ENCODE peak calls at places on chromosome 12, in six cellular contexts. One of them, this sample, is unnamed.

GRCh38 chr12:118650586-118650960 is 274.2 kb downstream of the SUDS3 start:
- DNase-seq in heart right ventricle: no peak
- DNase-seq in GM23248: no peak
- DNase-seq in astrocyte of the cerebellum: no peak
- DNase-seq in fibroblast of mammary gland: no peak
- DNase-seq in A549: no peak
- DNase-seq in this sample: no peak

GRCh38 chr12:83168756-83169155 is 482.1 kb downstream of the TMTC2 start:
- DNase-seq in GM23248: no peak
- DNase-seq in A549: no peak
- DNase-seq in heart right ventricle: no peak
- DNase-seq in astrocyte of the cerebellum: no peak
- DNase-seq in fibroblast of mammary gland: no peak
- DNase-seq in this sample: no peak

GRCh38 chr12:100576311-100577036 is 3.0 kb downstream of the GAS2L3 start:
- DNase-seq in fibroblast of mammary gland: peak
- DNase-seq in heart right ventricle: no peak
- DNase-seq in astrocyte of the cerebellum: peak
- DNase-seq in A549: peak
- DNase-seq in GM23248: peak
- DNase-seq in this sample: no peak

GRCh38 chr12:112998997-112999767 is 20.9 kb downstream of the OAS2 start:
- DNase-seq in A549: no peak
- DNase-seq in GM23248: no peak
- DNase-seq in fibroblast of mammary gland: no peak
- DNase-seq in astrocyte of the cerebellum: no peak
- DNase-seq in heart right ventricle: no peak
- DNase-seq in this sample: no peak

GRCh38 chr12:89461649-89462612 is 62.7 kb downstream of the GALNT4 start:
- DNase-seq in A549: peak
- DNase-seq in astrocyte of the cerebellum: peak
- DNase-seq in GM23248: peak
- DNase-seq in fibroblast of mammary gland: peak
- DNase-seq in heart right ventricle: no peak
- DNase-seq in this sample: no peak

GRCh38 chr12:28583771-28584261 is 393.6 kb downstream of the CCDC91 start:
- DNase-seq in astrocyte of the cerebellum: peak
- DNase-seq in heart right ventricle: no peak
- DNase-seq in fibroblast of mammary gland: peak
- DNase-seq in A549: no peak
- DNase-seq in GM23248: peak
- DNase-seq in this sample: peak

GRCh38 chr12:113479578-113480335 is 8.1 kb upstream of the LHX5 start:
- DNase-seq in fibroblast of mammary gland: peak
- DNase-seq in GM23248: peak
- DNase-seq in astrocyte of the cerebellum: peak
- DNase-seq in A549: no peak
- DNase-seq in heart right ventricle: peak
- DNase-seq in this sample: peak

GRCh38 chr12:118436002-118436724 is 59.8 kb downstream of the SUDS3 start:
- DNase-seq in heart right ventricle: no peak
- DNase-seq in A549: no peak
- DNase-seq in astrocyte of the cerebellum: no peak
- DNase-seq in GM23248: peak
- DNase-seq in fibroblast of mammary gland: no peak
- DNase-seq in this sample: peak

GRCh38 chr12:76530531-76530930 is 29.0 kb downstream of the OSBPL8 start:
- DNase-seq in astrocyte of the cerebellum: no peak
- DNase-seq in GM23248: no peak
- DNase-seq in A549: no peak
- DNase-seq in fibroblast of mammary gland: no peak
- DNase-seq in heart right ventricle: no peak
- DNase-seq in this sample: no peak

GRCh38 chr12:89153341-89153740 is 199.0 kb downstream of the DUSP6 start:
- DNase-seq in astrocyte of the cerebellum: no peak
- DNase-seq in A549: no peak
- DNase-seq in heart right ventricle: no peak
- DNase-seq in GM23248: peak
- DNase-seq in fibroblast of mammary gland: no peak
- DNase-seq in this sample: no peak

GRCh38 chr12:31880340-31880739 is 78.9 kb upstream of the RESF1 start:
- DNase-seq in fibroblast of mammary gland: no peak
- DNase-seq in astrocyte of the cerebellum: no peak
- DNase-seq in GM23248: no peak
- DNase-seq in heart right ventricle: no peak
- DNase-seq in A549: no peak
- DNase-seq in this sample: no peak

GRCh38 chr12:89709157-89709993 is 737 bp upstream of the ATP2B1 start:
- DNase-seq in astrocyte of the cerebellum: peak
- DNase-seq in heart right ventricle: peak
- DNase-seq in fibroblast of mammary gland: peak
- DNase-seq in A549: peak
- DNase-seq in GM23248: peak
- DNase-seq in this sample: peak

GRCh38 chr12:56616244-56616643 is 13.9 kb downstream of the BAZ2A start:
- DNase-seq in fibroblast of mammary gland: no peak
- DNase-seq in A549: no peak
- DNase-seq in GM23248: no peak
- DNase-seq in astrocyte of the cerebellum: no peak
- DNase-seq in heart right ventricle: no peak
- DNase-seq in this sample: no peak

DNA sequence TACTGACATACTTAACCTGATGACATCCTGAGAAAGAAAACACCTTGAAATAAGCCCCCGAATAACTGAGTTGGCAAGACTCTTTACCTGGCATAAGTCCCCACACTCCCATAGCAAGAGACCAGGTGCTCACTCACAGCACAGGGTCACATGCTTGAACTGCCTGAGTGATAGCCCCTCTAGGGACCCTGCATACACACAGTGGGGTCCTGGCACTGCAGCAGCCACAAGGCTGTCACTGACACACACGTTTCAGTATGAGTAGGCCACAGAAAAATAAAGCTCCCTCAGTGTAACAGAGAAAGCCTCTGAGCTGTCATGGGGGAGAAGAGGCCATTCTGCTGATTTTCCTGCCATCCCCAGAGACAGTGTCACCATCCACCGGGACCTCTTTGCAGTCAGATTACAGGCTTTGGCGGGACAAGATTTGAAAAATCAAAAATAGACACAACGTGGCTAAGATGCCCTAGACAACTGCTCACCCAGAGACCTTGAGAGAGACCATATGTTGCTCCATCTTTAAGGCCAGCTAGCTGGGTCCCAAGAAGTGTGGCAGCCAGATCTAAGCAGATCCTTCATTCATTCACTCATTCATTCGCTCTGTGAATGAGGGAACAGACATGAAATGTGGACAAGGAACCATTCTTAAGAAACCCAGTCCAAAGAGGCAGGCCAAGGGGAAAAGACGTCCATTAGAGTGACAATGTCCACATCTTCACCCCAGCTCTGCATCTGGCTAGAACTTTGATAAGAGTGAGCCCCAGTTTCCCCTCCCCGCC is 1.6 kb downstream of the SCARB1 start:
- DNase-seq in fibroblast of mammary gland: no peak
- DNase-seq in heart right ventricle: no peak
- DNase-seq in GM23248: no peak
- DNase-seq in A549: no peak
- DNase-seq in astrocyte of the cerebellum: no peak
- DNase-seq in this sample: no peak
- H3K4me3 ChIP-seq in fibroblast of mammary gland: peak
- H3K4me3 ChIP-seq in heart right ventricle: no peak
- H3K4me3 ChIP-seq in GM23248: no peak
- H3K4me3 ChIP-seq in A549: peak
- H3K4me3 ChIP-seq in astrocyte of the cerebellum: peak
- H3K4me3 ChIP-seq in this sample: peak

GRCh38 chr12:108696111-108696995 is 35.0 kb downstream of the CORO1C start:
- DNase-seq in astrocyte of the cerebellum: peak
- DNase-seq in GM23248: peak
- DNase-seq in heart right ventricle: no peak
- DNase-seq in A549: no peak
- DNase-seq in fibroblast of mammary gland: peak
- DNase-seq in this sample: no peak
- H3K4me3 ChIP-seq in astrocyte of the cerebellum: peak
- H3K4me3 ChIP-seq in GM23248: peak
- H3K4me3 ChIP-seq in heart right ventricle: no peak
- H3K4me3 ChIP-seq in A549: no peak
- H3K4me3 ChIP-seq in fibroblast of mammary gland: peak
- H3K4me3 ChIP-seq in this sample: no peak

GRCh38 chr12:115756271-115756670 is 521.2 kb downstream of the MED13L start:
- DNase-seq in A549: no peak
- DNase-seq in heart right ventricle: no peak
- DNase-seq in fibroblast of mammary gland: no peak
- DNase-seq in astrocyte of the cerebellum: no peak
- DNase-seq in GM23248: no peak
- DNase-seq in this sample: no peak
- H3K4me3 ChIP-seq in A549: no peak
- H3K4me3 ChIP-seq in heart right ventricle: no peak
- H3K4me3 ChIP-seq in fibroblast of mammary gland: no peak
- H3K4me3 ChIP-seq in astrocyte of the cerebellum: no peak
- H3K4me3 ChIP-seq in GM23248: no peak
- H3K4me3 ChIP-seq in this sample: no peak

DNA sequence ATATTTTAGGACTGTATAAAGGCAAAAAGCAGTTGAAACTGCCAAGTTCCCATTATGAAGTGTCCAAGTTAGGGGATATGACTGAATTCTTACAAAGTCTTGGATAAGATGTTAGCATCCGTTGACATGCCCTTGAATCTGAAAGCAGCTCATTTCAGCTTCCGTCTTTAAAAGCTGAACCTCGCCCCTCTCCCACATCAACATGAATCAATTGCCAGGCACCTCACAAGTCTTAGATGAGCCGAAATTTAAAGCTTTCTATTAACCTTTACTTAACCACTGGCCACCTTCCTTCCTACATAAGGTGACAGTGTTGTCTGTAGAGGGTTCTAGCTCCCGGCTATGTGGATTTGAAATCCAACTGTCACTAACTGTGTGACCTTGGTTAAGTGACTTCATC is 1.3 kb downstream of the PPP1CC start:
- DNase-seq in A549: no peak
- DNase-seq in fibroblast of mammary gland: no peak
- DNase-seq in astrocyte of the cerebellum: no peak
- DNase-seq in heart right ventricle: no peak
- DNase-seq in GM23248: peak
- DNase-seq in this sample: no peak
- H3K4me3 ChIP-seq in A549: peak
- H3K4me3 ChIP-seq in fibroblast of mammary gland: peak
- H3K4me3 ChIP-seq in astrocyte of the cerebellum: peak
- H3K4me3 ChIP-seq in heart right ventricle: peak
- H3K4me3 ChIP-seq in GM23248: peak
- H3K4me3 ChIP-seq in this sample: peak

DNA sequence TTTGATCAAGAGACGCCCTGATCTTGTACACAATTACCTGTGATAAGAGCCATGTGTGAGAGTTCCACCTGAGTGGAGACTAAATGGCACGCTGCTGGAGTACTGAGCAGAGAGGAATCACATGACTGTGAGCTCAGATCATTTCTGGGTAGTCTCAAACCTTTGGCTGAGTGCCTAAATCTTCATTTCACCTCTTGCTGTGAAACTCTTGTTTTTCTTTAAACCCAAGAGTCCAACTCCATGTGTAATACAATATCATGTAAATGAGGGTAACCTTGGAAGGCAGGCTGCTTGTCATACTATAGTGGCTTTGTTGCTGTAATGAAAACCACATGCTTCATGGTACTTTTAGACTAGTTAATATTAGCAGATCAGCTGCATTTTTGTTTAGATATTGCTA is 156.9 kb downstream of the CAND1 start:
- DNase-seq in heart right ventricle: no peak
- DNase-seq in fibroblast of mammary gland: peak
- DNase-seq in GM23248: peak
- DNase-seq in astrocyte of the cerebellum: peak
- DNase-seq in A549: no peak
- DNase-seq in this sample: peak
- H3K4me3 ChIP-seq in heart right ventricle: no peak
- H3K4me3 ChIP-seq in fibroblast of mammary gland: no peak
- H3K4me3 ChIP-seq in GM23248: no peak
- H3K4me3 ChIP-seq in astrocyte of the cerebellum: no peak
- H3K4me3 ChIP-seq in A549: no peak
- H3K4me3 ChIP-seq in this sample: no peak

GRCh38 chr12:127293507-127294310 is 973.3 kb upstream of the TMEM132C start:
- DNase-seq in A549: peak
- DNase-seq in heart right ventricle: peak
- DNase-seq in fibroblast of mammary gland: peak
- DNase-seq in astrocyte of the cerebellum: peak
- DNase-seq in GM23248: peak
- DNase-seq in this sample: peak
- H3K4me3 ChIP-seq in A549: no peak
- H3K4me3 ChIP-seq in heart right ventricle: no peak
- H3K4me3 ChIP-seq in fibroblast of mammary gland: no peak
- H3K4me3 ChIP-seq in astrocyte of the cerebellum: no peak
- H3K4me3 ChIP-seq in GM23248: no peak
- H3K4me3 ChIP-seq in this sample: no peak

DNA sequence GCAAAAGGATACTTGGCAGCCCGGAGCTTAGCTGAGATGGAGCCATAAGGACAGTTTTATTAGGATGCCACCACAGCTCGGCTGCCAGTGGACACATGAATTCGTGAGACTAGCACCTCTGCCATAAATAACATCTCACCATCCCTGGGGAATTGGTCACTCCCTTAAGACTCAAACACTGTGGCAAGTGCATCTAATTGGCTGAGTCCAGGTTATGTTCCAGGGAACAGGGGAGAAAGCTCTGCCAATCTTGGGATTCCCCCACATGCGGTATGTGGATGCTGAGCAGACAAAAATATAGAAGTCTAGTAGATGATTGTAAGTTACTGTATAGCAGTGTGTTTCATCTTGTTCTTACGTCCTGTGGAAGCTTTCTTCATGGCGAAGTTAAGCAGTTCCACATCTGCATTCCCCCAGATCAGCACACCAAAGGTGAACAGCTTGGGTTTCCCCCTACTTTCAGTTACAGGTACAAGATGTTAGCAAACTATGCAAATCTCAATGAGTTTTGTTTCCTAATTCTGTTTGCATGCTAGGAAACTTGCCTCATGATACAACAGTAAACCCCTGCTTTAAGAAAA is 131.1 kb downstream of the ETV6 start:
- DNase-seq in GM23248: no peak
- DNase-seq in A549: no peak
- DNase-seq in fibroblast of mammary gland: no peak
- DNase-seq in heart right ventricle: no peak
- DNase-seq in astrocyte of the cerebellum: no peak
- DNase-seq in this sample: no peak
- H3K4me3 ChIP-seq in GM23248: no peak
- H3K4me3 ChIP-seq in A549: no peak
- H3K4me3 ChIP-seq in fibroblast of mammary gland: no peak
- H3K4me3 ChIP-seq in heart right ventricle: no peak
- H3K4me3 ChIP-seq in astrocyte of the cerebellum: no peak
- H3K4me3 ChIP-seq in this sample: no peak

DNA sequence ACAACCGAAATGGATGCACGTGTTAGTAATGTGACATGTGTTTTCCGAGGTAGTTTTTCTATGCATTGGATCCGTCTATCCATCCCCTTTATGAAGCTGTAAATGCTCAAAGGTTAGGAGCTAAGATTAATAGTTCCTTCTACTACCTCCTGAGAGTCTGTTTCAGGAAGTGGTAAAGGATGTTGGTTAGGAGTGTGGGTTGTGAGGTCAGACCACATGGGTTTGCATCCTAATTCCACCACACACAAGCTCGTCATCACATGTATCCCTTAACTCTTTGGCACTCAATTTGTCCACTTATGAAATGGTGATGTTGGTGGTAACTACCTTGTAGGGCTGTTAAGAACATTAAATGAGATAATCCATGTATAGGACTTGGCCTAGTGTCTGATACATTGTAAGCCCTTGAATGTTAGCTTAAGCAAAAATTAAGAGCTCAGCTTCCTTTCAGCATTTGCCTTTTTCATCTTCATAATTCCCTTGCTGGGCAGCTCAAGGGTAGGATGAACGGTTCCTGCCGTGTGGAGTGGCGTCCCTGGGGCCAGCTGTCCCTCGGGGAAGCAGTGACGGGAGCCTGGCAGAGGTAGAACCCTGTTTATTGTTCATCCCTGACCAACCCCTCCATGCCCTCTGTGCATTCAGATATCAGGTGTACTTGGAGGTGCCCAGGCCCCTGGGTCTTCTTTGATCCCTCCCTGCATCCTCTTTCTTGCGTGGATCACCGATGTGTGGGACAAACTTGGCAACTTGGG is 52.3 kb downstream of the TSPAN9 start:
- DNase-seq in heart right ventricle: no peak
- DNase-seq in fibroblast of mammary gland: peak
- DNase-seq in astrocyte of the cerebellum: peak
- DNase-seq in A549: no peak
- DNase-seq in GM23248: peak
- DNase-seq in this sample: no peak
- H3K4me3 ChIP-seq in heart right ventricle: no peak
- H3K4me3 ChIP-seq in fibroblast of mammary gland: no peak
- H3K4me3 ChIP-seq in astrocyte of the cerebellum: no peak
- H3K4me3 ChIP-seq in A549: no peak
- H3K4me3 ChIP-seq in GM23248: no peak
- H3K4me3 ChIP-seq in this sample: no peak

This sample was measured in SJCRH30.